ENCODE peak calls at places on chromosomes 12 and 14, in six cellular contexts. One of them, this sample, is unnamed.

GRCh38 chr12:64749466-64750202 is 9.6 kb downstream of the GNS start:
- DNase-seq in psoas muscle: no peak
- DNase-seq in ovary: no peak
- DNase-seq in cardiac muscle cell: no peak
- DNase-seq in Peyer's patch: no peak
- DNase-seq in Karpas-422: no peak
- DNase-seq in this sample: no peak

GRCh38 chr12:130702966-130703732 is 12.9 kb downstream of the RIMBP2 start:
- DNase-seq in psoas muscle: no peak
- DNase-seq in ovary: no peak
- DNase-seq in cardiac muscle cell: no peak
- DNase-seq in Peyer's patch: no peak
- DNase-seq in Karpas-422: no peak
- DNase-seq in this sample: no peak

GRCh38 chr14:23449314-23449713 is 13.9 kb upstream of the MYH7 start:
- DNase-seq in psoas muscle: no peak
- DNase-seq in ovary: no peak
- DNase-seq in cardiac muscle cell: no peak
- DNase-seq in Peyer's patch: no peak
- DNase-seq in Karpas-422: no peak
- DNase-seq in this sample: no peak

GRCh38 chr12:18696971-18697602 is 40.7 kb downstream of the PLCZ1 start:
- DNase-seq in psoas muscle: no peak
- DNase-seq in ovary: no peak
- DNase-seq in cardiac muscle cell: no peak
- DNase-seq in Peyer's patch: no peak
- DNase-seq in Karpas-422: no peak
- DNase-seq in this sample: no peak

GRCh38 chr14:103393687-103394626 is 8.7 kb downstream of the MARK3 start:
- DNase-seq in psoas muscle: no peak
- DNase-seq in ovary: no peak
- DNase-seq in cardiac muscle cell: peak; percentile 46
- DNase-seq in Peyer's patch: no peak
- DNase-seq in Karpas-422: peak; percentile 77
- DNase-seq in this sample: no peak

GRCh38 chr14:33847066-33847465 is 103.8 kb downstream of the EGLN3 start:
- DNase-seq in psoas muscle: no peak
- DNase-seq in ovary: no peak
- DNase-seq in cardiac muscle cell: no peak
- DNase-seq in Peyer's patch: no peak
- DNase-seq in Karpas-422: no peak
- DNase-seq in this sample: no peak

GRCh38 chr14:35001624-35002023 is 18.8 kb downstream of the SRP54 start:
- DNase-seq in psoas muscle: no peak
- DNase-seq in ovary: no peak
- DNase-seq in cardiac muscle cell: no peak
- DNase-seq in Peyer's patch: no peak
- DNase-seq in Karpas-422: no peak
- DNase-seq in this sample: no peak

GRCh38 chr12:129994634-129995033 is 90.8 kb upstream of the TMEM132D start:
- DNase-seq in psoas muscle: no peak
- DNase-seq in ovary: no peak
- DNase-seq in cardiac muscle cell: no peak
- DNase-seq in Peyer's patch: no peak
- DNase-seq in Karpas-422: no peak
- DNase-seq in this sample: no peak

GRCh38 chr12:3168775-3169221 is 91.6 kb downstream of the TSPAN9 start:
- DNase-seq in psoas muscle: peak; percentile 42
- DNase-seq in ovary: no peak
- DNase-seq in cardiac muscle cell: no peak
- DNase-seq in Peyer's patch: no peak
- DNase-seq in Karpas-422: no peak
- DNase-seq in this sample: no peak

GRCh38 chr12:118418385-118419057 is 42.2 kb downstream of the SUDS3 start:
- DNase-seq in psoas muscle: no peak
- DNase-seq in ovary: no peak
- DNase-seq in cardiac muscle cell: no peak
- DNase-seq in Peyer's patch: no peak
- DNase-seq in Karpas-422: no peak
- DNase-seq in this sample: no peak

GRCh38 chr12:82554529-82554928 is 132.2 kb upstream of the TMTC2 start:
- DNase-seq in psoas muscle: no peak
- DNase-seq in ovary: no peak
- DNase-seq in cardiac muscle cell: no peak
- DNase-seq in Peyer's patch: no peak
- DNase-seq in Karpas-422: no peak
- DNase-seq in this sample: no peak

GRCh38 chr12:79331870-79332269 is 358.9 kb downstream of the PAWR start:
- DNase-seq in psoas muscle: no peak
- DNase-seq in ovary: no peak
- DNase-seq in cardiac muscle cell: no peak
- DNase-seq in Peyer's patch: no peak
- DNase-seq in Karpas-422: no peak
- DNase-seq in this sample: no peak

GRCh38 chr12:132578826-132579225 is 31.6 kb downstream of the LRCOL1 start:
- DNase-seq in psoas muscle: no peak
- DNase-seq in ovary: no peak
- DNase-seq in cardiac muscle cell: no peak
- DNase-seq in Peyer's patch: no peak
- DNase-seq in Karpas-422: no peak
- DNase-seq in this sample: no peak

GRCh38 chr12:132575661-132576060 is 34.7 kb downstream of the LRCOL1 start:
- DNase-seq in psoas muscle: no peak
- DNase-seq in ovary: no peak
- DNase-seq in cardiac muscle cell: no peak
- DNase-seq in Peyer's patch: no peak
- DNase-seq in Karpas-422: no peak
- DNase-seq in this sample: no peak

GRCh38 chr12:132578118-132578517 is 32.3 kb downstream of the LRCOL1 start:
- DNase-seq in psoas muscle: no peak
- DNase-seq in ovary: no peak
- DNase-seq in cardiac muscle cell: no peak
- DNase-seq in Peyer's patch: no peak
- DNase-seq in Karpas-422: no peak
- DNase-seq in this sample: no peak

GRCh38 chr12:132576701-132577100 is 33.7 kb downstream of the LRCOL1 start:
- DNase-seq in psoas muscle: no peak
- DNase-seq in ovary: no peak
- DNase-seq in cardiac muscle cell: no peak
- DNase-seq in Peyer's patch: no peak
- DNase-seq in Karpas-422: no peak
- DNase-seq in this sample: no peak

DNA sequence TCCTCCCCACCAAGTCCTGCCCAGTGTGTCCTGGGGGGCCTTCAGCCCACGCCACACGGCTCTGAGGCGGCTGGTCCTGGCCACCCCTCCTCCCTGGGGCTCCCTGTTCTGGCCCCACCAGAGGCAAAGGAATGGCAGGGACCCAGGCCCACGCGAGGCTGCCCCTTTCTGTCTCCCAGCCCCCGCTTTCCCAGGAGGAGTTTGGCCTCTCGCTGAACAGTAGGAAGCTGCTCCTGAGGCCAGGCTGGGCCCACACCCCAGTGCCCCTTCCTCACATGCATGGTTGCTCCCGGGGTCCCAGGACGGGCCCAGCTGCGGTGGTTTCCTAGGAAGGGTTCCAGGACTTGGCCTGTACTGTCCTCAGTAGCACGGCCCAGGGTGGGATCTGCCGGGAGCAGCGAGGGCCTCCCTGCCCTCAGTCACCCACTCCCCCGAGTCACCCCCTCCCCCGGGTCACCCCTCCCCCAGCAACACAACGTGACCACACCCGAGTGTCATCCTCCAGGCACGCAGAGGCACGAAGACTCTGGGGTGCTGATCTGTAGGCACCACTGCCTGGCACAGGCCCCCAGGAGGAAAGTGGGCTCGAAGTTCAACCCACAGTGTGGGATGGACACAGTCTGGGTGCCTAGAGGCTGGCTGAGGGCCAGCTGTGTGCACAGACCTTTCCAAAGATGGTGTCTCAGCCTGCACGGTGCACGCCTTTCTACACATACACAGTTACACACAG is 33.0 kb downstream of the LRCOL1 start:
- DNase-seq in psoas muscle: no peak
- DNase-seq in ovary: no peak
- DNase-seq in cardiac muscle cell: no peak
- DNase-seq in Peyer's patch: no peak
- DNase-seq in Karpas-422: no peak
- DNase-seq in this sample: no peak
- H3K36me3 ChIP-seq in psoas muscle: peaks cover 73% of the 10 kb centered on the region
- H3K36me3 ChIP-seq in ovary: no peaks in the 10 kb centered on the region
- H3K36me3 ChIP-seq in cardiac muscle cell: peaks cover 22% of the 10 kb centered on the region
- H3K36me3 ChIP-seq in Peyer's patch: peaks cover 69% of the 10 kb centered on the region
- H3K36me3 ChIP-seq in Karpas-422: no peaks in the 10 kb centered on the region
- H3K36me3 ChIP-seq in this sample: peaks cover 49% of the 10 kb centered on the region

GRCh38 chr12:11893998-11894397 is 176.7 kb upstream of the BCL2L14 start:
- DNase-seq in psoas muscle: no peak
- DNase-seq in ovary: no peak
- DNase-seq in cardiac muscle cell: no peak
- DNase-seq in Peyer's patch: no peak
- DNase-seq in Karpas-422: no peak
- DNase-seq in this sample: no peak

GRCh38 chr12:11894890-11895289 is 175.8 kb upstream of the BCL2L14 start:
- DNase-seq in psoas muscle: no peak
- DNase-seq in ovary: no peak
- DNase-seq in cardiac muscle cell: no peak
- DNase-seq in Peyer's patch: no peak
- DNase-seq in Karpas-422: no peak
- DNase-seq in this sample: no peak

GRCh38 chr12:11897923-11898322 is 172.8 kb upstream of the BCL2L14 start:
- DNase-seq in psoas muscle: no peak
- DNase-seq in ovary: no peak
- DNase-seq in cardiac muscle cell: no peak
- DNase-seq in Peyer's patch: no peak
- DNase-seq in Karpas-422: no peak
- DNase-seq in this sample: no peak

GRCh38 chr12:11896530-11896929 is 174.2 kb upstream of the BCL2L14 start:
- DNase-seq in psoas muscle: no peak
- DNase-seq in ovary: no peak
- DNase-seq in cardiac muscle cell: no peak
- DNase-seq in Peyer's patch: no peak
- DNase-seq in Karpas-422: no peak
- DNase-seq in this sample: no peak

DNA sequence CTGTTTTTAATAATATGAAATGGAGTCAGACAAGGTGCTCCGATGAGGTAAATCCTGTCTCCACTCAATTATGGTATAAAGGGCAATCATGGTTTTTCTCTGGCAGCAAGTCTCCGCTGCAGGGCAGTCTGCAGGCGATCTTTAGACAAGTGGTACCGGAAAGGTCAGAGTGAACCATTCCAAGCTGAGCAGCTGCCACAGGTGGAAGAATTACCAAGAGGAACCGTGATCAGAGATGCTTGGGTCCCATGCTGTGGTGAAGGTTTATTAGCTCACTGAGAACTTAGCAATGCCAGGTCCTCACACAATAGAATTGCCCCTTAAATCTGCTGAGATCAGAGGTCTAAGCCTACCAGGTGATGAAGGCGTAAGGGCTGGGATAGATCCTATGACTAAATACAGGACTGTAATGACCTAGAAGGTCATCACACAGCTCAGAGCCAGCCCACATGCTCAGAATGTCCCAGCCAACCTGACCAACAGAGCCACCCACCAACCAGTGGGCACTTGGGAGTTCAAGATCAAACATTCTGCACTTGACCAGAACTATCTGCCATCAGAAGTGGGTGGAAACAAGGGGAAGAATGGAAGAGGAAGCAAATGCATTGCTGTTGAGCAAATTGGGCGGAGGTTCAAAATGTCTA is 175.2 kb upstream of the BCL2L14 start:
- DNase-seq in psoas muscle: no peak
- DNase-seq in ovary: no peak
- DNase-seq in cardiac muscle cell: no peak
- DNase-seq in Peyer's patch: no peak
- DNase-seq in Karpas-422: no peak
- DNase-seq in this sample: no peak
- H3K4me1 ChIP-seq in psoas muscle: peaks cover 4% of the 10 kb centered on the region
- H3K4me1 ChIP-seq in ovary: peaks cover 2% of the 10 kb centered on the region
- H3K4me1 ChIP-seq in cardiac muscle cell: no peaks in the 10 kb centered on the region
- H3K4me1 ChIP-seq in Peyer's patch: no peaks in the 10 kb centered on the region
- H3K4me1 ChIP-seq in Karpas-422: no peaks in the 10 kb centered on the region
- H3K4me1 ChIP-seq in this sample: no peaks in the 10 kb centered on the region

GRCh38 chr14:77710364-77710763 is 2.5 kb downstream of the SLIRP start:
- DNase-seq in psoas muscle: no peak
- DNase-seq in ovary: no peak
- DNase-seq in cardiac muscle cell: no peak
- DNase-seq in Peyer's patch: no peak
- DNase-seq in Karpas-422: no peak
- DNase-seq in this sample: no peak

GRCh38 chr14:77707355-77707723 is 484 bp downstream of the ALKBH1 start:
- DNase-seq in psoas muscle: no peak
- DNase-seq in ovary: no peak
- DNase-seq in cardiac muscle cell: no peak
- DNase-seq in Peyer's patch: no peak
- DNase-seq in Karpas-422: peak; percentile 69
- DNase-seq in this sample: no peak

GRCh38 chr14:77707724-77708408 is at the start of the genes ALKBH1 and SLIRP:
- DNase-seq in psoas muscle: peak; percentile 91
- DNase-seq in ovary: peak; percentile 83
- DNase-seq in cardiac muscle cell: peak; percentile 92
- DNase-seq in Peyer's patch: peak; percentile 88
- DNase-seq in Karpas-422: peak; percentile 98
- DNase-seq in this sample: peak; percentile 88

GRCh38 chr14:77709412-77709811 is 1.5 kb downstream of the SLIRP start:
- DNase-seq in psoas muscle: no peak
- DNase-seq in ovary: no peak
- DNase-seq in cardiac muscle cell: no peak
- DNase-seq in Peyer's patch: no peak
- DNase-seq in Karpas-422: no peak
- DNase-seq in this sample: no peak

DNA sequence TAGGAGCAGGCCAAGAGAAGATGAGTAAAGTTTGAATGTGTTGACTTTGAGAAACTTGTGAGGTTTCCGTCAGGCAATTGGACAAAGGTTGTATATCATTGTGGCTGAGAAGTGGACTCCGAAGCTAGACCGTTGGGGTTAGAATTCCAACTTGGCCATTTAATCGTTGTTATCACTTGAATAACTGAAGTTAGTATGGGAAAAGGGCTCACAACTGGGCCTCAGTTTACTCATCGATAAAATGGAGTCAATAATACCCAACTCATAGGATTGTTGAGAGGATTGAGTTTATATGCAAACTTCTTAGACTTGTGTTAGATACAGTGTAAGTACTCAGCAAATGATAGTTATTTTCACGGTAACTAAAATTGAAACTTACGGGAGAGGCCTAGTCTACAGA is 846 bp downstream of the SLIRP start:
- DNase-seq in psoas muscle: no peak
- DNase-seq in ovary: no peak
- DNase-seq in cardiac muscle cell: no peak
- DNase-seq in Peyer's patch: no peak
- DNase-seq in Karpas-422: peak; percentile 60
- DNase-seq in this sample: no peak
- H3K36me3 ChIP-seq in psoas muscle: peaks cover 52% of the 10 kb centered on the region
- H3K36me3 ChIP-seq in ovary: no peaks in the 10 kb centered on the region
- H3K36me3 ChIP-seq in cardiac muscle cell: peaks cover 30% of the 10 kb centered on the region
- H3K36me3 ChIP-seq in Peyer's patch: peaks cover 41% of the 10 kb centered on the region
- H3K36me3 ChIP-seq in Karpas-422: peaks cover 45% of the 10 kb centered on the region
- H3K36me3 ChIP-seq in this sample: peaks cover 53% of the 10 kb centered on the region

DNA sequence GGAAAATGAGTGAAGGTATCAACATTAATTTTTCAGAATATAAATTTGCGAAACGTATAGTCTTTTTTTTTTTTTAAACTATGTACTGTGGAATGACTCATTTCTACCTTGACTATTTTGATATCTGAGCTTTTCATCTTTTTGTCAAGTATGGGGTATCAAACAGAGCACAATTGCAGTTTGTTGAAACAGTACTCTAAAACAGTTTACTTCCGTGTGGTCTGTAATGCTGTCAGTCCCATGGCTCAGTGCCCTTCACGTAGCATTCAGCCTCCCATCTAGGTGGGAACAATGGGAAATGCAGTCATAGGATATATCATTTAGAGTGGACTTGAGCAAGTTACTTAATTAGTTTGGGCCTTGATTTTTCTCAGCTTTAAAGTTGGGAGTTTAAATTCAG is 139.5 kb downstream of the ERC1 start:
- DNase-seq in psoas muscle: no peak
- DNase-seq in ovary: no peak
- DNase-seq in cardiac muscle cell: no peak
- DNase-seq in Peyer's patch: no peak
- DNase-seq in Karpas-422: no peak
- DNase-seq in this sample: no peak
- H3K4me1 ChIP-seq in psoas muscle: peaks cover 7% of the 10 kb centered on the region
- H3K4me1 ChIP-seq in ovary: no peaks in the 10 kb centered on the region
- H3K4me1 ChIP-seq in cardiac muscle cell: peaks cover 19% of the 10 kb centered on the region
- H3K4me1 ChIP-seq in Peyer's patch: peaks cover 4% of the 10 kb centered on the region
- H3K4me1 ChIP-seq in Karpas-422: peaks cover 8% of the 10 kb centered on the region
- H3K4me1 ChIP-seq in this sample: no peaks in the 10 kb centered on the region

This sample was measured in heart left ventricle.